ENCODE peak calls at places on chromosomes 11 and 22, in seven cellular contexts. D is right lobe of liver; H is naive thymus-derived CD4-positive, alpha-beta T cell; K is heart right ventricle; Y is mesenchymal stem cell; G is heart left ventricle; N is left lung. S is an unnamed sample.

GRCh38 chr11:97756571-97757335 is 1264.0 kb upstream of the CNTN5 start:
- DNase-seq in D (no peak), K (no peak), N (no peak), Y (no peak), H (no peak), G (no peak), S (no peak)

GRCh38 chr11:110069158-110069737 is 23.9 kb upstream of the ZC3H12C start:
- DNase-seq in K (peak), D (peak), H (no peak), N (peak), Y (peak), G (peak), S (peak)

GRCh38 chr11:3134651-3135490 is 30.2 kb downstream of the OSBPL5 start:
- DNase-seq in Y (no peak), G (peak), D (peak), K (no peak), H (no peak), N (peak), S (no peak)

GRCh38 chr11:65776710-65777141 is 4.0 kb downstream of the AP5B1 start:
- DNase-seq in K (no peak), N (no peak), Y (no peak), G (no peak), D (no peak), H (no peak), S (no peak)

GRCh38 chr11:975824-976223 is 50.2 kb downstream of the AP2A2 start:
- DNase-seq in H (no peak), N (no peak), K (no peak), D (no peak), G (no peak), Y (peak), S (peak)

GRCh38 chr11:9524001-9524400 is 49.5 kb upstream of the WEE1 start:
- DNase-seq in H (no peak), G (no peak), D (no peak), N (no peak), Y (no peak), K (no peak), S (no peak)

GRCh38 chr11:65386307-65387081 is at the start of gene FRMD8:
- DNase-seq in D (peak), H (peak), K (peak), G (peak), Y (peak), N (peak), S (peak)

GRCh38 chr22:39348909-39349505 is 784 bp upstream of the SYNGR1 start:
- DNase-seq in Y (no peak), D (peak), G (peak), K (peak), H (no peak), N (peak), S (no peak)

GRCh38 chr11:123173856-123174186 is 21.2 kb downstream of the CLMP start:
- DNase-seq in G (no peak), H (no peak), K (no peak), D (no peak), N (no peak), Y (no peak), S (no peak)

GRCh38 chr11:46047520-46047919 is 73.7 kb downstream of the PHF21A start:
- DNase-seq in K (no peak), G (no peak), Y (no peak), N (no peak), H (no peak), D (no peak), S (peak)

GRCh38 chr11:123659311-123659710 is 4.9 kb upstream of the SCN3B start:
- DNase-seq in G (no peak), D (no peak), K (no peak), H (no peak), N (no peak), Y (no peak), S (no peak)

GRCh38 chr22:22702159-22702873 is 57.9 kb downstream of the GGTLC2 start:
- DNase-seq in D (no peak), N (no peak), G (no peak), H (no peak), Y (no peak), K (no peak), S (no peak)

GRCh38 chr22:24996420-24996952 is 44.0 kb downstream of the KIAA1671 start:
- DNase-seq in G (peak), N (no peak), K (peak), H (no peak), Y (peak), D (no peak), S (peak)

GRCh38 chr22:38864361-38865191 is 7.4 kb downstream of the CBX6 start:
- DNase-seq in N (no peak), G (peak), D (peak), Y (no peak), H (no peak), K (peak), S (no peak)

GRCh38 chr11:48900131-48900800 is 83.4 kb downstream of the TRIM51G start:
- DNase-seq in N (no peak), G (no peak), H (no peak), K (no peak), Y (no peak), D (no peak), S (no peak)

GRCh38 chr11:32266611-32267010 is 168.7 kb downstream of the WT1 start:
- DNase-seq in K (no peak), H (no peak), G (no peak), N (no peak), D (no peak), Y (no peak), S (peak)

GRCh38 chr11:1009371-1009770 is 27.1 kb downstream of the MUC6 start:
- DNase-seq in N (no peak), K (no peak), H (no peak), Y (no peak), D (no peak), G (no peak), S (no peak)

GRCh38 chr11:1877211-1878133 is 14.2 kb downstream of the PRR33 start:
- DNase-seq in Y (peak), N (peak), K (peak), D (peak), H (no peak), G (peak), S (peak)

GRCh38 chr11:41414771-41415440 is 44.5 kb downstream of the LRRC4C start:
- DNase-seq in D (no peak), H (no peak), G (no peak), Y (no peak), K (no peak), N (no peak), S (no peak)

GRCh38 chr11:43268161-43268560 is 43.6 kb upstream of the API5 start:
- DNase-seq in K (peak), N (no peak), D (no peak), Y (no peak), H (no peak), G (peak), S (no peak)

GRCh38 chr11:97140885-97141494 is 751.2 kb downstream of the JRKL start:
- DNase-seq in H (no peak), Y (peak), N (no peak), K (no peak), D (no peak), G (no peak), S (peak)

GRCh38 chr11:126318642-126319373 is 14.9 kb downstream of the DCPS start:
- DNase-seq in N (peak), D (no peak), H (peak), Y (peak), K (peak), G (peak), S (peak)

GRCh38 chr11:64353101-64353738 is 5.7 kb upstream of the RPS6KA4 start:
- DNase-seq in G (no peak), H (no peak), D (no peak), N (no peak), K (no peak), Y (no peak), S (no peak)

GRCh38 chr22:50530857-50531545 is 1.2 kb upstream of the TYMP start:
- DNase-seq in H (peak), Y (peak), K (peak), N (peak), D (peak), G (peak), S (peak)
- H3K4me3 ChIP-seq in H (peak), Y (peak), K (peak), N (peak), D (peak), G (peak), S (peak)

GRCh38 chr11:102599642-102600261 is 25.4 kb downstream of the MMP20 start:
- DNase-seq in N (no peak), G (no peak), K (no peak), Y (peak), H (no peak), D (no peak), S (peak)
- H3K4me3 ChIP-seq in N (no peak), G (no peak), K (no peak), Y (no peak), H (no peak), D (no peak), S (no peak)

GRCh38 chr11:59173964-59174663 is 2.2 kb downstream of the DTX4 start:
- DNase-seq in H (no peak), G (no peak), K (no peak), D (peak), N (peak), Y (peak), S (peak)
- H3K4me3 ChIP-seq in H (no peak), G (no peak), K (peak), D (peak), N (peak), Y (peak), S (peak)

GRCh38 chr22:46657655-46657953 is 37.4 kb downstream of the GRAMD4 start:
- DNase-seq in K (no peak), N (no peak), Y (no peak), D (no peak), G (no peak), H (no peak), S (no peak)
- H3K4me3 ChIP-seq in K (no peak), N (no peak), Y (no peak), D (no peak), G (no peak), H (no peak), S (no peak)

DNA sequence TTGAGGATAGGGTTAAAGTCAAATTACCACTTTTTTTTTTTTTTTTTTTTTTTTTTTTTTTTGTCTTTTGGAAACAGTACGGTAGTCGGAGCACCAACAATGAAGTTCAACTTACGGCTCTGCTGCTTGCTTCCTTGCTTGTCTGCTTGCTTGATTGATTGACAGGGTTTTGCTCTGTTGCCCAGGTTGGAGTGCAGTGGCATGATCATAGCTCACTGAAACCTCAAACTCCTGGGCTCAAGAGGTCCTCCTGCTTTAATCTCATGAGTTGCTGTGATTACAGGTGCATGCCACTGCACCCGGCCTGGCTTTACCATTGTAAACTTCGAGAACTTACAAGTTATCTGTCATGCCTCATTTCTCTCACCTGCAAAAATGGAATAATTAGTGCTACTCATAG is 5.8 kb downstream of the SGSM3 start:
- DNase-seq in Y (no peak), D (no peak), K (no peak), H (no peak), G (no peak), N (peak), S (no peak)
- H3K4me3 ChIP-seq in Y (no peak), D (no peak), K (no peak), H (no peak), G (no peak), N (no peak), S (no peak)

DNA sequence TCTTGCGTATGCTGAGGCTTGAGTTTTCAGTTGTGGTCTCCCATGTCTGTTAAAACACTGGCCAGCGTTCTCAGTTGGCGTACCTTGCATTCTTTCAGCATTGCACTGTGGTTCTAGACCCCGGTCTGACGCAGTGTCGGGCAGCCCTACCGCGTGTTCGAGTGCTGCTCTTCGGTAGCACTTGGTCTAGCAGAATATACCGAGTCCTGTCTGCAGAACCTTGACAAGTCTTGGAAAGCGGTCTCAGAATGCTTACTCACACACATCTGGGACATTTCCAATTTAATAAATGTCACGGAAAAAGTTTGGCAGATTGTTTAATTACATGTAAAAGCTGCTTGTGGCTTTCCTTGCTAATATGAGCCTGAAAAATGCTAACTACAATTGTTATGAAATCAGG is 32.6 kb downstream of the PPFIA1 start:
- DNase-seq in Y (no peak), N (no peak), H (no peak), G (no peak), D (no peak), K (no peak), S (peak)
- H3K4me3 ChIP-seq in Y (peak), N (no peak), H (no peak), G (no peak), D (no peak), K (no peak), S (no peak)

DNA sequence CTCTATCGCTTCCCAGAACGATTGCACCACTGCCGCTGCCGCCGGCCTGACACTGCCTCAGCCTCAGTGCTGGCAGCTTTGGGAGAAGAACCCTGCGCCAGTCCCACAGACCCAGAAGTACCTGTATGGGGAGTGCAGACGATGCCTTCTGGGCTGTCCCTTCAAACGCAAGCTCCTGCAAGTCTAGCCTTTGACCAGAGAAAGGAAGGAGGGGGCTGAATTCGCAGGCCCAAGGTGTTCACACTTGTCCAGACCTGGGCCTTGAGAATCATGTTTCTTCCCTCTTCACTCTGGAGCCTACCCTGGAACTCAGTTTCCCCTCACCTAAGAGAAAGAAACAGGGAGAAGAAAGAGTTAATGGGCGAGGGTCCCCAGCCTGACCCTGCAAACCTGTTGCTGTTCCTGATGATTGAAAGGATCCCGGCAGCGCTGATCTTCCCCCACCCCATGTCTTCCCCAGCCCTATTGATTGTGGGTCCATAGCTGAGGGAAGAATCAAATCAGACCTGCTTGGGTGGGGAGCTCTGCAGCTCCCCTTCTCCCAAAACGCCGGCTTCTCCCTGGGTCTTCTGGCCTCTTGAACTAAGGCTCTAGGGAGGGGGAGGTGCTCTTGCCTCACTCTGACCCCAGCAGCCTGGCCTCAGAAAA is 786 bp upstream of the MCAM start:
- DNase-seq in K (no peak), Y (no peak), H (no peak), D (no peak), N (no peak), G (no peak), S (no peak)
- H3K4me3 ChIP-seq in K (peak), Y (no peak), H (no peak), D (no peak), N (peak), G (no peak), S (no peak)

S was measured in fibroblast of villous mesenchyme.